ENCODE peak calls at places on chromosomes 13 and 19, in eight cellular contexts. V is heart left ventricle, C is upper lobe of left lung, X is testis, A is adrenal gland, F is prostate gland, I is breast epithelium, E is transverse colon. T is an unnamed sample.

GRCh38 chr13:23367907-23368306 is 65.6 kb downstream of the SACS start:
- DNase-seq in V (no peak), C (no peak), X (no peak), A (no peak), F (no peak), I (no peak), E (no peak), T (no peak)

GRCh38 chr19:39190768-39191167 is 6.0 kb upstream of the NCCRP1 start:
- DNase-seq in V (no peak), C (no peak), X (no peak), A (no peak), F (no peak), I (no peak), E (no peak), T (peak)

GRCh38 chr19:1945899-1946298 is 4.9 kb downstream of the CSNK1G2 start:
- DNase-seq in V (no peak), C (peak), X (peak), A (peak), F (no peak), I (no peak), E (peak), T (no peak)

GRCh38 chr13:95039415-95039814 is 261.8 kb downstream of the ABCC4 start:
- DNase-seq in V (no peak), C (no peak), X (no peak), A (no peak), F (no peak), I (no peak), E (no peak), T (no peak)

GRCh38 chr13:81116461-81117282 is 775.7 kb upstream of the SPRY2 start:
- DNase-seq in V (no peak), C (no peak), X (no peak), A (no peak), F (no peak), I (no peak), E (no peak), T (no peak)

GRCh38 chr19:47331490-47331889 is 485 bp upstream of the C5AR2 start:
- DNase-seq in V (no peak), C (no peak), X (no peak), A (no peak), F (no peak), I (no peak), E (no peak), T (no peak)

GRCh38 chr19:34253711-34254551 is 423 bp upstream of the GARRE1 start:
- DNase-seq in V (peak), C (peak), X (no peak), A (peak), F (no peak), I (peak), E (peak), T (peak)

GRCh38 chr13:30346789-30347167 is 39.4 kb upstream of the KATNAL1 start:
- DNase-seq in V (no peak), C (no peak), X (no peak), A (no peak), F (no peak), I (no peak), E (no peak), T (no peak)

GRCh38 chr13:78604782-78605611 is 1.6 kb upstream of the POU4F1 start:
- DNase-seq in V (no peak), C (no peak), X (no peak), A (no peak), F (no peak), I (no peak), E (no peak), T (no peak)

GRCh38 chr19:46821512-46822359 is 28.9 kb downstream of the AP2S1 start:
- DNase-seq in V (no peak), C (no peak), X (no peak), A (no peak), F (no peak), I (no peak), E (peak), T (no peak)

GRCh38 chr19:3509566-3509989 is 3.5 kb downstream of the FZR1 start:
- DNase-seq in V (no peak), C (no peak), X (no peak), A (peak), F (no peak), I (no peak), E (no peak), T (no peak)

GRCh38 chr19:13633109-13633508 is 126.8 kb upstream of the CACNA1A start:
- DNase-seq in V (no peak), C (no peak), X (no peak), A (no peak), F (no peak), I (no peak), E (peak), T (no peak)

DNA sequence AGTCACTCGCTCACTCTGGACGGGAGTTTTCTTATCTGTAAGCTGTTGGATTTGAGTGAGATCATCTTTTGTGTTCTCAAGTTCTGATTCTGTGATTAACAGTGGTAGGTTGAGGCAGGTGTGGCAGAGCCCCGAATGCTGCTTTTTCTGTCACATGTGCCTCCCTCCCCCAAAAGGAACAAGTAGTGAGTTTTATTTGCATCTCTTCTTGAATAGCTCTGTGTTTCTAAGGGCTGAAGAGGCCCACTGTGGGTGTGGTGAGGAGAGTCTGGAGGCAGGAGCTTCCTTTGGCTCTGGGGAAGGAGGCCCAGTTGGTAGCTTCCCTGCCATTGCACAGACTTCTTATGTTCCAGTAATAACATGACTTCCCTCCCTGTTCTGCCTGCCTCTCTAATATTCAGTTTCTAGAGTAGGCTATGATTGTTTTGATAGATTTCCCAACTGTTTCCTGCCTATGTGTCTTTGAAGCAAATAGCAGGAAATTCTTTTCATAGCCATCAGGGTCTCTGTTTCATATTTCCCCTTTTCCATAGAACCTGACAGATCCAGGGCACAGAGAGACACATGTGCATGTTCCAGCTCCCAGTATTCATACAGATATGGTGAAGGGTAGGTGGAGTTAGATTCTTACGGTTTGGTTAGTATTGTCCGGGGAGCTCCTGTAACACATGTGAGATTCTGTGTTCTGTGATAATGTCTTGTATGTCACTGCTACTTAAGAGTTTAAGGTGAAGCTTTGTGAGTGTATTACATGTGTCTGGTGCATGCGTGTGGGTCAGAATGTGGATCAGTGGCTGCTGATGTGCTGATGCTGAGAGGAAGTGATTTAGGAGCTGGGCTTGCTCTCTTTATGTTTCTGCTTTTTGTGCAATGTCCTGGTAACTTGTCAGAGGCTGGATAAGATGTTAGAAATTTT is 24.0 kb upstream of the CXCL17 start:
- DNase-seq in V (no peak), C (no peak), X (no peak), A (peak), F (no peak), I (no peak), E (no peak), T (no peak)
- TF ChIP-seq POLR2A in V (no peak), C (no peak), X (no peak), A (no peak), F (no peak), I (no peak), E (no peak), T (no peak)

DNA sequence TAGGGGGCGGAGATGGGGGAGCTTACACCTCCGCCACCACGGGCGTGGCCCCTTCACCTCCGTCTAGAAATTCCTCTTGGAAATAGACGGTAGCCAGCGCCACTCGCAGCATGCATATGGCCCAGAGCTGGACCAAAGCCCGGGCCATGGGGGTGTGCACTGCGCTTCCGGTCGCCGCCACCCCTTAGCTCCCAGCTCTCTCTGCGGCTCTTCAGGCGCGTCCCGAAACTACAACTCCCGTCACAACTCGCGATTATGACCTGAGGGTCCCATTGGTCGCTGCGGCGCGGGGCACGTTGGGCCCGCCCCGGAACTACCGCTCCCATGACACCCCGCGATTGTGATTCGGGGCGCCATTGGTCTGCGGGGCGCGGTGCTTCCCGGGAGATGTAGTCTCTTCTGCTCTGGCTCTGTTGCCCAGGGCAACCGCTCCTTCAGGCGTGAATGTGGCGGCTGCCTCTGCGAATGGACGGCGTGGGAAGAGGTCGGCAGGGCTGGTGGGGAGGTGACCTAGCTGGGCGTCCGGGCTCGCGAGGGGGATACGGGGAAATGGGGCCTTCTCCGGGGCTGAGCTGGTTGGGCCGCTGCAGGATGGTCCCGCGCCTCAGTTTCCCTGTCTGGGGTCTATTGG is at the start of the genes C19orf44 and CALR3:
- DNase-seq in V (peak), C (peak), X (peak), A (peak), F (peak), I (peak), E (peak), T (peak)
- TF ChIP-seq POLR2A in V (no peak), C (no peak), X (no peak), A (no peak), F (peak), I (no peak), E (peak), T (no peak)

GRCh38 chr19:18150776-18151624 is 2.0 kb upstream of the PIK3R2 start:
- DNase-seq in V (no peak), C (no peak), X (no peak), A (no peak), F (no peak), I (no peak), E (no peak), T (no peak)

GRCh38 chr19:18149596-18149975 is 3.4 kb upstream of the PIK3R2 start:
- DNase-seq in V (no peak), C (no peak), X (no peak), A (no peak), F (no peak), I (no peak), E (no peak), T (no peak)

GRCh38 chr19:18152817-18153554 is at the start of gene PIK3R2:
- DNase-seq in V (peak), C (peak), X (peak), A (peak), F (peak), I (peak), E (peak), T (peak)

GRCh38 chr19:18153555-18154134 is 682 bp downstream of the PIK3R2 start:
- DNase-seq in V (no peak), C (no peak), X (no peak), A (no peak), F (no peak), I (no peak), E (peak), T (peak)

GRCh38 chr19:18152444-18152816 is 533 bp upstream of the PIK3R2 start:
- DNase-seq in V (peak), C (peak), X (peak), A (peak), F (peak), I (peak), E (peak), T (peak)
- TF ChIP-seq POLR2A in V (no peak), C (no peak), X (no peak), A (no peak), F (no peak), I (no peak), E (no peak), T (no peak)

DNA sequence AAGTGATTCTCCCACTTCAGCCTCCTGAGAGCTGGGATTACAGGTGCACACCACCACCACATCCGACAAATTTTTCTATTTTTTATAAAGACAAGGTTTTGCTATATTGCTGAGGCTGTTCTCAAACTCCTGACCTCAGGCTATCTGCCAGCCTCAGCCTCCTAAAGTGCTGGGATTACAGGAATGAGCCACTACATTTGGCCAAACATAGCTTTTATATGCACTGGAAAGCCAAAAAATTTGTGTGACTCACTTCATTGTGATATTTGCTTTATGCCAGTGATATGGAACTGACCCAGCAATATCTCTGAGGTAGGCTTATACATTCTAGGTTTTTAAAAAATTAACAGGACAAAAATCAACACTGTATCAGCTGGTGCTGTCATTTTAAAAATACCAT is 26.8 kb upstream of the ACOD1 start:
- DNase-seq in V (no peak), C (no peak), X (no peak), A (no peak), F (no peak), I (no peak), E (no peak), T (no peak)
- TF ChIP-seq POLR2A in V (no peak), C (no peak), X (no peak), A (no peak), F (no peak), I (no peak), E (no peak), T (no peak)

DNA sequence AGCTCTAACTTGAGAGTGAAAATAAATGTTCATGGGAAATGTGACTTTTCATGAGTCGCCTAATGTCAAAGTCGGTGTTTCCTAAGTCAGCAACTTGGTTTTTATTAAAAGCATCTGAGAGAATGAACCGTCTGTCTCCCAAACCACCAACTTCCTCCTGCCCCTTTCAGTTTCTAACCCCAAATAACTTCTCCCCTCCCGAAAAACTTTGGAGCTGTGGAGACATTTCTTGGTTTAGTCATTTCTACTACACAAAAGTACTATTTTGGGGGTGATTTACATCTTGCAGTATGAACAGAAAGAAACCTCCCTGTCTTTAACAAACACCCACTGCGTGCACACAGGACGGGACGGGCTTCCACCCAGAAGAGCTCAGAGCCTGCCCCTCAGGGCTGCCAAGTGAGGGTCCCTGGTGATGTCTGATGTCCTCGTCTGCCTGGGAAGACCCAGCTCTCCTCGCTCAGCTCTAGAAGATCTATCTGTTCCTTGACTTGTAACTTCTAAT is 65.0 kb downstream of the RASA3 start:
- DNase-seq in V (no peak), C (no peak), X (no peak), A (no peak), F (no peak), I (no peak), E (no peak), T (no peak)
- TF ChIP-seq POLR2A in V (no peak), C (no peak), X (no peak), A (no peak), F (no peak), I (no peak), E (no peak), T (no peak)

DNA sequence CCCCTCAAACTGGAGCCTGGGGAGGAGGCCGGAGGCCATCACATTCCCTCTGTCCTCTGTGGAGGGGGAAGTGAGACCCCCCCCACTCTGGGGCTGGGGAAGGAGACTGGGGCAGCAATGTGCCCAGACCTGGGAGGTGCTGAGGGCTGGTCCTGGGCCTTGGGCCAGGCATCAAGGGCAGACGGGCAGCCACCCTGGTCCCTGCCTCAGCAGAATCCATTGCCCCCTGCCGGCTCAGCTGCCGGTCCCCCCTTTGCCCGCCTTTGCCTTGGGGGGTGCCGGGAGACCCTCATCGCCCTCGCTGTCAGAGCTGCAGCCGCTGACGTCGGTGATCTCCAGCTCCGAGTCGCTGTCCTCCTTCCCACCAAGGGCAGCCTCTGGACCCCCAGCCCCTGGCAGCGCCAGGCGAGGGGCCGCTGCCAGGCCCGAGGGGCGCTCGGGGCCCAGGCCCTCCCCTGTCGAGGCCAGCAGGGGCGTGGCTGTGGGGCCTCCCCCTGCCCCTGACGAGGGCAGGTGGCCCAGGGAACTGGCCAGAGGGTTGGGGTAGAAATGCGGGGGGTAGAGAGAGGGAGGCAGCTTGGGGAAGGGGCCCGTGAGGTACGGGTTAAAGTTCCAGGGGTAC is 20.1 kb downstream of the ERFL start:
- DNase-seq in V (no peak), C (no peak), X (no peak), A (no peak), F (no peak), I (no peak), E (no peak), T (no peak)
- TF ChIP-seq POLR2A in V (no peak), C (no peak), X (no peak), A (no peak), F (no peak), I (no peak), E (no peak), T (no peak)

GRCh38 chr19:22601906-22602630 is 32.1 kb upstream of the ZNF492 start:
- DNase-seq in V (no peak), C (no peak), X (no peak), A (no peak), F (no peak), I (no peak), E (no peak), T (no peak)

GRCh38 chr19:22603518-22604440 is 30.3 kb upstream of the ZNF492 start:
- DNase-seq in V (no peak), C (no peak), X (no peak), A (no peak), F (no peak), I (no peak), E (no peak), T (no peak)

GRCh38 chr19:22602631-22603272 is 31.4 kb upstream of the ZNF492 start:
- DNase-seq in V (no peak), C (no peak), X (no peak), A (no peak), F (no peak), I (no peak), E (no peak), T (no peak)

GRCh38 chr19:22604571-22605274 is 29.4 kb upstream of the ZNF492 start:
- DNase-seq in V (no peak), C (no peak), X (no peak), A (no peak), F (no peak), I (no peak), E (no peak), T (no peak)

GRCh38 chr19:22600690-22601648 is 33.2 kb upstream of the ZNF492 start:
- DNase-seq in V (no peak), C (no peak), X (no peak), A (no peak), F (no peak), I (no peak), E (no peak), T (no peak)
- TF ChIP-seq POLR2A in V (no peak), C (no peak), X (no peak), A (no peak), F (no peak), I (no peak), E (no peak), T (no peak)

DNA sequence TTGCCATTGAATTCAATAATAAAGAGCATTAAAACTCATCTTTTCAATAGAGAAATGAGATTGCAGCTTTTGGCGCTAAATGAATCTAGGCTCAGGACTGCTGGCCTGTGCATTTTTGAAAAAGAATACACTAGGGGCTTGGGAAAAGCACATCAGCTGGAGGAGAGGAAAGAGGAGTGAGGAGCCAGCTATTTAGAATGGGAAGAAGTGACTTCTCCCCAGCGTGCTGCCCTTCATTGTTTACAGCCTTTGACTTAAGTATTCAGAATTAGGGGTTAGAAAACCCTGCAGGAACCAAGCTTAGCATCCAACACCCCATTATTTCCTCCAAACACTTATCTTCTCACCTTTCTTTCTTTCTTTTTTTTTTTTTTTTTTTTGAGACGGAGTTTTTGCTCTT is 43.3 kb downstream of the TNFSF11 start:
- DNase-seq in V (no peak), C (no peak), X (no peak), A (no peak), F (no peak), I (no peak), E (no peak), T (no peak)
- TF ChIP-seq POLR2A in V (no peak), C (no peak), X (no peak), A (no peak), F (no peak), I (no peak), E (no peak), T (no peak)

GRCh38 chr19:11539495-11540365 is 1.1 kb downstream of the CNN1 start:
- DNase-seq in V (peak), C (no peak), X (peak), A (no peak), F (no peak), I (no peak), E (peak), T (no peak)
- TF ChIP-seq POLR2A in V (peak), C (no peak), X (no peak), A (no peak), F (no peak), I (no peak), E (no peak), T (no peak)

T was measured in thyroid gland.